ENCODE peak calls at places on chromosome 11, in ten cellular contexts. A is esophagus squamous epithelium; R is stromal cell of bone marrow; V is NCI-H1092; H is SJSA1; Z is EH; E is activated CD4-positive, CD25-positive, alpha-beta regulatory T cell; G is A172; U is CD8-positive, alpha-beta memory T cell; X is NCI-H460. Q is an unnamed sample.

GRCh38 chr11:68942751-68943271 is 38.0 kb downstream of the MRGPRD start:
- DNase-seq in A (no peak), R (peak; percentile 72), V (no peak), H (no peak), Z (peak; percentile 57), E (no peak), G (no peak), U (no peak), X (no peak), Q (no peak)

GRCh38 chr11:75591371-75591770 is 29.3 kb downstream of the SERPINH1 start:
- DNase-seq in A (no peak), R (no peak), V (no peak), H (no peak), Z (no peak), E (no peak), G (no peak), U (no peak), X (no peak), Q (no peak)

GRCh38 chr11:57523419-57523818 is 7.1 kb downstream of the TIMM10 start:
- DNase-seq in A (no peak), R (no peak), V (no peak), H (no peak), Z (no peak), E (no peak), G (no peak), U (no peak), X (no peak), Q (no peak)

GRCh38 chr11:131977231-131977630 is 606.8 kb downstream of the NTM start:
- DNase-seq in A (no peak), R (no peak), V (no peak), H (no peak), Z (peak; percentile 88), E (no peak), G (peak; percentile 66), U (no peak), X (no peak), Q (no peak)

GRCh38 chr11:9838961-9839360 is 175.1 kb downstream of the SWAP70 start:
- DNase-seq in A (no peak), R (no peak), V (no peak), H (no peak), Z (peak; percentile 62), E (no peak), G (peak; percentile 83), U (no peak), X (no peak), Q (no peak)

GRCh38 chr11:1197886-1198765 is 24.7 kb upstream of the MUC5B start:
- DNase-seq in A (no peak), R (no peak), V (no peak), H (peak; percentile 26), Z (no peak), E (no peak), G (no peak), U (no peak), X (no peak), Q (no peak)

GRCh38 chr11:84146826-84147225 is 860.7 kb upstream of the CCDC90B start:
- DNase-seq in A (no peak), R (no peak), V (no peak), H (no peak), Z (no peak), E (no peak), G (no peak), U (no peak), X (no peak), Q (no peak)

GRCh38 chr11:235180-235997 is 753 bp downstream of the SIRT3 start:
- DNase-seq in A (no peak), R (no peak), V (no peak), H (no peak), Z (peak; percentile 25), E (no peak), G (no peak), U (peak; percentile 89), X (no peak), Q (no peak)

GRCh38 chr11:129950319-129951034 is 52.2 kb downstream of the PRDM10 start:
- DNase-seq in A (no peak), R (peak; percentile 21), V (no peak), H (no peak), Z (peak; percentile 36), E (no peak), G (no peak), U (no peak), X (no peak), Q (peak; percentile 12)

GRCh38 chr11:69928124-69928523 is 108.9 kb upstream of the FGF3 start:
- DNase-seq in A (no peak), R (no peak), V (no peak), H (no peak), Z (no peak), E (no peak), G (no peak), U (no peak), X (no peak), Q (no peak)

GRCh38 chr11:96111308-96111707 is 187.4 kb upstream of the MTMR2 start:
- DNase-seq in A (no peak), R (no peak), V (no peak), H (no peak), Z (no peak), E (no peak), G (no peak), U (no peak), X (no peak), Q (no peak)